ENCODE peak calls at places on chromosomes 3 and 15, in eight cellular contexts. One of them, this sample, is unnamed. For H3K36me3, the result is how much of the 10 kb centered on the place peaks cover.

GRCh38 chr15:38671675-38672141 is 107.1 kb upstream of the RASGRP1 start:
- DNase-seq in prostate gland: no peak
- DNase-seq in esophagus squamous epithelium: no peak
- DNase-seq in PC-3: no peak
- DNase-seq in BE2C: no peak
- DNase-seq in fibroblast of lung: no peak
- DNase-seq in right atrium auricular region: no peak
- DNase-seq in HepG2: no peak
- DNase-seq in this sample: peak

GRCh38 chr15:89335289-89336041 is 841 bp upstream of the POLG start:
- DNase-seq in HepG2: peak
- DNase-seq in esophagus squamous epithelium: no peak
- DNase-seq in fibroblast of lung: no peak
- DNase-seq in BE2C: peak
- DNase-seq in PC-3: no peak
- DNase-seq in right atrium auricular region: peak
- DNase-seq in prostate gland: peak
- DNase-seq in this sample: no peak

GRCh38 chr3:139491027-139491700 is 14.8 kb upstream of the RBP2 start:
- DNase-seq in fibroblast of lung: no peak
- DNase-seq in PC-3: peak
- DNase-seq in esophagus squamous epithelium: no peak
- DNase-seq in prostate gland: no peak
- DNase-seq in HepG2: peak
- DNase-seq in right atrium auricular region: no peak
- DNase-seq in BE2C: no peak
- DNase-seq in this sample: peak

GRCh38 chr3:146747928-146748327 is 142.8 kb upstream of the PLSCR5 start:
- DNase-seq in right atrium auricular region: no peak
- DNase-seq in HepG2: no peak
- DNase-seq in fibroblast of lung: peak
- DNase-seq in PC-3: peak
- DNase-seq in BE2C: no peak
- DNase-seq in esophagus squamous epithelium: no peak
- DNase-seq in prostate gland: no peak
- DNase-seq in this sample: peak

GRCh38 chr3:196994056-196994455 is 25.4 kb upstream of the PIGZ start:
- DNase-seq in esophagus squamous epithelium: no peak
- DNase-seq in HepG2: no peak
- DNase-seq in BE2C: no peak
- DNase-seq in PC-3: no peak
- DNase-seq in prostate gland: no peak
- DNase-seq in fibroblast of lung: no peak
- DNase-seq in right atrium auricular region: no peak
- DNase-seq in this sample: no peak

GRCh38 chr3:178137206-178137605 is 399.0 kb upstream of the KCNMB2 start:
- DNase-seq in fibroblast of lung: no peak
- DNase-seq in PC-3: no peak
- DNase-seq in esophagus squamous epithelium: no peak
- DNase-seq in HepG2: no peak
- DNase-seq in prostate gland: no peak
- DNase-seq in BE2C: no peak
- DNase-seq in right atrium auricular region: no peak
- DNase-seq in this sample: no peak

GRCh38 chr15:45429974-45430792 is 51.8 kb upstream of the GATM start:
- DNase-seq in PC-3: peak
- DNase-seq in HepG2: peak
- DNase-seq in right atrium auricular region: peak
- DNase-seq in prostate gland: peak
- DNase-seq in BE2C: peak
- DNase-seq in esophagus squamous epithelium: no peak
- DNase-seq in fibroblast of lung: peak
- DNase-seq in this sample: no peak

GRCh38 chr3:188979669-188980311 is 192.0 kb upstream of the TPRG1 start:
- DNase-seq in right atrium auricular region: no peak
- DNase-seq in PC-3: no peak
- DNase-seq in HepG2: no peak
- DNase-seq in BE2C: no peak
- DNase-seq in prostate gland: no peak
- DNase-seq in esophagus squamous epithelium: no peak
- DNase-seq in fibroblast of lung: no peak
- DNase-seq in this sample: no peak

GRCh38 chr3:88810455-88810854 is 297.0 kb upstream of the EPHA3 start:
- DNase-seq in BE2C: no peak
- DNase-seq in right atrium auricular region: no peak
- DNase-seq in PC-3: no peak
- DNase-seq in esophagus squamous epithelium: no peak
- DNase-seq in prostate gland: no peak
- DNase-seq in fibroblast of lung: peak
- DNase-seq in HepG2: no peak
- DNase-seq in this sample: peak

GRCh38 chr15:59885832-59886231 is 118.3 kb upstream of the FOXB1 start:
- DNase-seq in PC-3: no peak
- DNase-seq in fibroblast of lung: peak
- DNase-seq in right atrium auricular region: no peak
- DNase-seq in prostate gland: peak
- DNase-seq in esophagus squamous epithelium: no peak
- DNase-seq in BE2C: peak
- DNase-seq in HepG2: no peak
- DNase-seq in this sample: peak

GRCh38 chr3:114838025-114838424 is 309.1 kb downstream of the ZBTB20 start:
- DNase-seq in esophagus squamous epithelium: no peak
- DNase-seq in PC-3: no peak
- DNase-seq in BE2C: no peak
- DNase-seq in right atrium auricular region: no peak
- DNase-seq in HepG2: no peak
- DNase-seq in prostate gland: no peak
- DNase-seq in fibroblast of lung: no peak
- DNase-seq in this sample: no peak

GRCh38 chr3:112134335-112135124 is 1.5 kb upstream of the GCSAM start:
- DNase-seq in PC-3: peak
- DNase-seq in right atrium auricular region: no peak
- DNase-seq in HepG2: no peak
- DNase-seq in fibroblast of lung: peak
- DNase-seq in prostate gland: no peak
- DNase-seq in BE2C: peak
- DNase-seq in esophagus squamous epithelium: no peak
- DNase-seq in this sample: peak

GRCh38 chr3:112140584-112140983 is 7.5 kb upstream of the GCSAM start:
- DNase-seq in prostate gland: no peak
- DNase-seq in right atrium auricular region: no peak
- DNase-seq in BE2C: no peak
- DNase-seq in HepG2: no peak
- DNase-seq in fibroblast of lung: no peak
- DNase-seq in esophagus squamous epithelium: no peak
- DNase-seq in PC-3: no peak
- DNase-seq in this sample: no peak

GRCh38 chr3:112136046-112136445 is 3.0 kb upstream of the GCSAM start:
- DNase-seq in HepG2: no peak
- DNase-seq in fibroblast of lung: no peak
- DNase-seq in esophagus squamous epithelium: no peak
- DNase-seq in PC-3: no peak
- DNase-seq in right atrium auricular region: no peak
- DNase-seq in BE2C: no peak
- DNase-seq in prostate gland: no peak
- DNase-seq in this sample: no peak

GRCh38 chr3:112133606-112134334 is 722 bp upstream of the GCSAM start:
- DNase-seq in esophagus squamous epithelium: no peak
- DNase-seq in fibroblast of lung: no peak
- DNase-seq in HepG2: no peak
- DNase-seq in right atrium auricular region: no peak
- DNase-seq in BE2C: no peak
- DNase-seq in PC-3: no peak
- DNase-seq in prostate gland: no peak
- DNase-seq in this sample: no peak

DNA sequence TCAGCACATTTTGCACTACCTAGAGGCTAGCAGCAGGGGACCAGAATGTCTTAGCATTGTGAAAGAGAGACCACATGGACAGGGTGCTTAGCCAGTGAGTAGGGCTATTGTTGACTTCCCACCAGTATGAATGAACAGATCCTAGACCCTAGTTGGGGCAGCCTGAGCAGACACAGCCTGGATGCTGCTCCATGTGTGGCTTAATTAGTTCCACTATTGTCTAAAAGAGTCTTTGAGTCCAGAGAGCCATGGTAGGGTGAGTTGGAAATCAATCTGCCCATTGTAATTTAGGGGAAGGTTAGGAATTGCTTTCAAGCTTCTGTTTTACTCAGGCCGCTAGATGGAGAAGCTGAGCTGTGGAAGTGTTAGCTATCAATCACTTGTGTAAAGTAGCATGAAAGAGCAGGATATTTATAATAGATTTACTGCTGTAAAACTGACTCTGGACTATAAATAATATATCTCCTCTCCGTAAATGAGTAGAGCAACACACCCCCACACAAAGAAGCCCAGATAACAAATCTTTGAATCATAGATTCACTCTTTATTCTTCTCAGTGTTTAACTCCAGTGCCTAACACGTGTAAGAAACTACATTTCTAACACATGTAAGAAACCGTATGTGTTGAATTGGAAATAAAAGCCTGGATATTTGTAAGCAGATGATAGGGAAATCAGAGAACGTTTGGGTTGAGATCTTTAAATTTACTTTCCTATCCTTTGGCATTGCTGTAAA is 4.1 kb upstream of the GCSAM start:
- DNase-seq in esophagus squamous epithelium: no peak
- DNase-seq in BE2C: peak
- DNase-seq in PC-3: peak
- DNase-seq in fibroblast of lung: peak
- DNase-seq in HepG2: peak
- DNase-seq in right atrium auricular region: no peak
- DNase-seq in prostate gland: no peak
- DNase-seq in this sample: peak
- TF ChIP-seq CTCF in esophagus squamous epithelium: peak
- TF ChIP-seq CTCF in BE2C: peak
- TF ChIP-seq CTCF in PC-3: peak
- TF ChIP-seq CTCF in fibroblast of lung: peak
- TF ChIP-seq CTCF in HepG2: peak
- TF ChIP-seq CTCF in right atrium auricular region: peak
- TF ChIP-seq CTCF in prostate gland: peak
- TF ChIP-seq CTCF in this sample: peak

GRCh38 chr3:66625464-66626216 is 124.8 kb upstream of the LRIG1 start:
- DNase-seq in esophagus squamous epithelium: no peak
- DNase-seq in fibroblast of lung: no peak
- DNase-seq in right atrium auricular region: no peak
- DNase-seq in PC-3: no peak
- DNase-seq in HepG2: no peak
- DNase-seq in prostate gland: no peak
- DNase-seq in BE2C: no peak
- DNase-seq in this sample: no peak

GRCh38 chr3:66633982-66634381 is 133.2 kb upstream of the LRIG1 start:
- DNase-seq in right atrium auricular region: no peak
- DNase-seq in HepG2: no peak
- DNase-seq in BE2C: no peak
- DNase-seq in fibroblast of lung: no peak
- DNase-seq in esophagus squamous epithelium: no peak
- DNase-seq in prostate gland: no peak
- DNase-seq in PC-3: no peak
- DNase-seq in this sample: no peak

GRCh38 chr3:66633564-66633963 is 132.7 kb upstream of the LRIG1 start:
- DNase-seq in right atrium auricular region: no peak
- DNase-seq in prostate gland: no peak
- DNase-seq in HepG2: no peak
- DNase-seq in esophagus squamous epithelium: no peak
- DNase-seq in PC-3: no peak
- DNase-seq in BE2C: no peak
- DNase-seq in fibroblast of lung: no peak
- DNase-seq in this sample: no peak

GRCh38 chr3:66629431-66630368 is 128.9 kb upstream of the LRIG1 start:
- DNase-seq in esophagus squamous epithelium: no peak
- DNase-seq in HepG2: no peak
- DNase-seq in prostate gland: no peak
- DNase-seq in PC-3: no peak
- DNase-seq in right atrium auricular region: no peak
- DNase-seq in BE2C: no peak
- DNase-seq in fibroblast of lung: no peak
- DNase-seq in this sample: no peak
- H3K4me3 ChIP-seq in esophagus squamous epithelium: no peak
- H3K4me3 ChIP-seq in HepG2: no peak
- H3K4me3 ChIP-seq in prostate gland: no peak
- H3K4me3 ChIP-seq in PC-3: no peak
- H3K4me3 ChIP-seq in right atrium auricular region: no peak
- H3K4me3 ChIP-seq in BE2C: no peak
- H3K4me3 ChIP-seq in fibroblast of lung: no peak
- H3K4me3 ChIP-seq in this sample: no peak

GRCh38 chr15:31586841-31587240 is 260.2 kb downstream of the KLF13 start:
- DNase-seq in PC-3: no peak
- DNase-seq in prostate gland: no peak
- DNase-seq in BE2C: no peak
- DNase-seq in right atrium auricular region: no peak
- DNase-seq in fibroblast of lung: no peak
- DNase-seq in HepG2: no peak
- DNase-seq in esophagus squamous epithelium: no peak
- DNase-seq in this sample: peak

GRCh38 chr15:31587583-31587982 is 260.9 kb downstream of the KLF13 start:
- DNase-seq in fibroblast of lung: no peak
- DNase-seq in esophagus squamous epithelium: no peak
- DNase-seq in right atrium auricular region: no peak
- DNase-seq in PC-3: no peak
- DNase-seq in HepG2: no peak
- DNase-seq in prostate gland: no peak
- DNase-seq in BE2C: no peak
- DNase-seq in this sample: no peak

GRCh38 chr15:31590609-31591008 is 264.0 kb downstream of the KLF13 start:
- DNase-seq in BE2C: no peak
- DNase-seq in right atrium auricular region: no peak
- DNase-seq in esophagus squamous epithelium: no peak
- DNase-seq in PC-3: no peak
- DNase-seq in HepG2: no peak
- DNase-seq in prostate gland: no peak
- DNase-seq in fibroblast of lung: no peak
- DNase-seq in this sample: no peak

GRCh38 chr15:31597466-31597865 is 270.8 kb downstream of the KLF13 start:
- DNase-seq in PC-3: no peak
- DNase-seq in HepG2: no peak
- DNase-seq in right atrium auricular region: no peak
- DNase-seq in esophagus squamous epithelium: no peak
- DNase-seq in prostate gland: no peak
- DNase-seq in fibroblast of lung: no peak
- DNase-seq in BE2C: no peak
- DNase-seq in this sample: no peak

DNA sequence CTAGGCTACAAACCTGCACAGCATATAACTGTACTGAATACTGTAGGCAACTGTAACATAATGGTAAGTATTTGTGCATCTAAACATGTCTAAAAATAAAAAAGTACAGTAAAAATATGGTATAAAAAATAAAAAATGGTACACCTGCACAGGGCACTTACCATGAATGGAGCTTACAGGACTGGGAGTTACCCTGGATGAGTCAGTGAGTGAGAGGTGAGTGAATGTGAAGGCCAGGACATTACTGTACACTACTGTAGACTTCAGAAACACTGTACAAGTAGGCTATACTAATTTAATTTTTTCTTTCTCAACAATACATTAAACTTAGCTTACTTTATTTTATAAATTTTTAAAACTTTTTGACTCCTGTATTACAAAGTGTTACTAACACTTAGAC is 265.3 kb downstream of the KLF13 start:
- DNase-seq in fibroblast of lung: no peak
- DNase-seq in BE2C: no peak
- DNase-seq in HepG2: no peak
- DNase-seq in prostate gland: no peak
- DNase-seq in right atrium auricular region: no peak
- DNase-seq in esophagus squamous epithelium: no peak
- DNase-seq in PC-3: peak
- DNase-seq in this sample: peak
- H3K36me3 ChIP-seq in fibroblast of lung: under half
- H3K36me3 ChIP-seq in BE2C: under half
- H3K36me3 ChIP-seq in HepG2: under half
- H3K36me3 ChIP-seq in prostate gland: under half
- H3K36me3 ChIP-seq in right atrium auricular region: under half
- H3K36me3 ChIP-seq in esophagus squamous epithelium: under half
- H3K36me3 ChIP-seq in PC-3: under half
- H3K36me3 ChIP-seq in this sample: under half

GRCh38 chr3:180633722-180634121 is 31.8 kb downstream of the TTC14 start:
- DNase-seq in right atrium auricular region: no peak
- DNase-seq in esophagus squamous epithelium: no peak
- DNase-seq in PC-3: no peak
- DNase-seq in prostate gland: no peak
- DNase-seq in fibroblast of lung: no peak
- DNase-seq in HepG2: no peak
- DNase-seq in BE2C: peak
- DNase-seq in this sample: no peak
- TF ChIP-seq CTCF in right atrium auricular region: no peak
- TF ChIP-seq CTCF in esophagus squamous epithelium: no peak
- TF ChIP-seq CTCF in PC-3: no peak
- TF ChIP-seq CTCF in prostate gland: no peak
- TF ChIP-seq CTCF in fibroblast of lung: no peak
- TF ChIP-seq CTCF in HepG2: peak
- TF ChIP-seq CTCF in BE2C: no peak
- TF ChIP-seq CTCF in this sample: no peak